ENCODE peak calls at places on chromosome 3, in five cellular contexts. B is kidney, E is transverse colon, X is heart left ventricle, Z is RWPE1. H is an unnamed sample.

GRCh38 chr3:104564045-104564643 is 802.6 kb upstream of the ALCAM start:
- DNase-seq in B (no peak), E (peak), X (peak), Z (no peak), H (peak)

GRCh38 chr3:44999782-45000181 is 23.7 kb downstream of the EXOSC7 start:
- DNase-seq in B (no peak), E (peak), X (no peak), Z (no peak), H (no peak)

GRCh38 chr3:125054436-125055164 is 1.2 kb downstream of the HEG1 start:
- DNase-seq in B (no peak), E (no peak), X (peak), Z (peak), H (no peak)

GRCh38 chr3:71138410-71138809 is 445.1 kb downstream of the FOXP1 start:
- DNase-seq in B (no peak), E (no peak), X (no peak), Z (no peak), H (no peak)

GRCh38 chr3:52227117-52227516 is 1.7 kb upstream of the TLR9 start:
- DNase-seq in B (no peak), E (no peak), X (no peak), Z (no peak), H (no peak)

GRCh38 chr3:41681479-41681878 is 280.4 kb downstream of the ULK4 start:
- DNase-seq in B (no peak), E (no peak), X (no peak), Z (peak), H (no peak)

GRCh38 chr3:126704494-126705214 is 614 bp downstream of the CHCHD6 start:
- DNase-seq in B (no peak), E (no peak), X (no peak), Z (peak), H (no peak)

GRCh38 chr3:186365202-186365974 is 3.4 kb upstream of the DGKG start:
- DNase-seq in B (no peak), E (no peak), X (peak), Z (peak), H (no peak)

GRCh38 chr3:183551930-183552329 is 3.6 kb downstream of the KLHL6 start:
- DNase-seq in B (no peak), E (no peak), X (no peak), Z (no peak), H (no peak)

GRCh38 chr3:178260887-178261286 is 275.3 kb upstream of the KCNMB2 start:
- DNase-seq in B (no peak), E (no peak), X (no peak), Z (no peak), H (no peak)

GRCh38 chr3:159322322-159322939 is 520.6 kb downstream of the MFSD1 start:
- DNase-seq in B (peak), E (peak), X (peak), Z (peak), H (no peak)

GRCh38 chr3:187616307-187616939 is 53.8 kb downstream of the SST start:
- DNase-seq in B (no peak), E (peak), X (peak), Z (peak), H (no peak)

GRCh38 chr3:40387895-40388254 is 891 bp downstream of the ENTPD3 start:
- DNase-seq in B (no peak), E (no peak), X (no peak), Z (no peak), H (no peak)

GRCh38 chr3:69239063-69239462 is 116.7 kb upstream of the LMOD3 start:
- DNase-seq in B (no peak), E (no peak), X (no peak), Z (no peak), H (no peak)

GRCh38 chr3:115706311-115706829 is 83.1 kb downstream of the GAP43 start:
- DNase-seq in B (no peak), E (no peak), X (no peak), Z (no peak), H (no peak)

GRCh38 chr3:30354972-30355371 is 251.4 kb upstream of the TGFBR2 start:
- DNase-seq in B (no peak), E (no peak), X (no peak), Z (no peak), H (no peak)

GRCh38 chr3:174441588-174442316 is 417.4 kb upstream of the NAALADL2 start:
- DNase-seq in B (no peak), E (no peak), X (no peak), Z (peak), H (no peak)

GRCh38 chr3:121662742-121663141 is 2.0 kb upstream of the HCLS1 start:
- DNase-seq in B (no peak), E (no peak), X (no peak), Z (no peak), H (no peak)

GRCh38 chr3:70067860-70068479 is 68.4 kb downstream of the SAMMSON start:
- DNase-seq in B (no peak), E (no peak), X (no peak), Z (no peak), H (no peak)

GRCh38 chr3:29033511-29033910 is 247.4 kb upstream of the RBMS3 start:
- DNase-seq in B (no peak), E (no peak), X (no peak), Z (no peak), H (no peak)

GRCh38 chr3:114551770-114552526 is 258.1 kb downstream of the TIGIT start:
- DNase-seq in B (peak), E (no peak), X (no peak), Z (peak), H (peak)

GRCh38 chr3:172550347-172550943 is 27.2 kb upstream of the TNFSF10 start:
- DNase-seq in B (no peak), E (no peak), X (no peak), Z (peak), H (peak)

GRCh38 chr3:127694467-127695215 is 21.9 kb downstream of the ABTB1 start:
- DNase-seq in B (peak), E (peak), X (peak), Z (peak), H (no peak)

GRCh38 chr3:115227046-115227445 is 80.0 kb upstream of the ZBTB20 start:
- DNase-seq in B (no peak), E (no peak), X (no peak), Z (no peak), H (no peak)

GRCh38 chr3:113746955-113747718 is at the start of gene ATP6V1A:
- DNase-seq in B (peak), E (peak), X (peak), Z (peak), H (peak)

GRCh38 chr3:21705769-21706168 is 45.2 kb downstream of the ZNF385D start:
- DNase-seq in B (no peak), E (no peak), X (peak), Z (peak), H (no peak)

GRCh38 chr3:16338999-16339398 is 74.0 kb downstream of the OXNAD1 start:
- DNase-seq in B (no peak), E (no peak), X (no peak), Z (peak), H (no peak)

GRCh38 chr3:64289622-64290021 is 64.4 kb upstream of the PRICKLE2 start:
- DNase-seq in B (no peak), E (no peak), X (no peak), Z (no peak), H (no peak)

GRCh38 chr3:58660998-58661397 is 5.6 kb downstream of the FAM3D start:
- DNase-seq in B (no peak), E (no peak), X (no peak), Z (no peak), H (no peak)

GRCh38 chr3:74021451-74021850 is 396.7 kb upstream of the PDZRN3 start:
- DNase-seq in B (no peak), E (no peak), X (no peak), Z (no peak), H (no peak)

GRCh38 chr3:79086514-79086913 is 681.3 kb downstream of the ROBO1 start:
- DNase-seq in B (no peak), E (peak), X (no peak), Z (peak), H (peak)

GRCh38 chr3:107493134-107493533 is 29.6 kb upstream of the BBX start:
- DNase-seq in B (no peak), E (no peak), X (no peak), Z (no peak), H (no peak)

GRCh38 chr3:129144786-129145185 is 16.1 kb downstream of the ISY1 start:
- DNase-seq in B (no peak), E (no peak), X (no peak), Z (no peak), H (no peak)

GRCh38 chr3:169739067-169739466 is 25.8 kb downstream of the TERC start:
- DNase-seq in B (no peak), E (no peak), X (no peak), Z (no peak), H (no peak)

GRCh38 chr3:16112910-16113504 is 61.5 kb upstream of the GALNT15 start:
- DNase-seq in B (no peak), E (no peak), X (no peak), Z (no peak), H (no peak)

GRCh38 chr3:29240248-29240647 is 40.6 kb upstream of the RBMS3 start:
- DNase-seq in B (no peak), E (no peak), X (no peak), Z (peak), H (no peak)

GRCh38 chr3:161296814-161297213 is 74.5 kb downstream of the SPTSSB start:
- DNase-seq in B (no peak), E (no peak), X (no peak), Z (no peak), H (no peak)

GRCh38 chr3:49465269-49466034 is 4.6 kb upstream of the DAG1 start:
- DNase-seq in B (no peak), E (no peak), X (peak), Z (no peak), H (peak)

GRCh38 chr3:49461443-49462171 is 8.5 kb upstream of the DAG1 start:
- DNase-seq in B (no peak), E (no peak), X (no peak), Z (no peak), H (no peak)

GRCh38 chr3:49460956-49461355 is 9.1 kb upstream of the DAG1 start:
- DNase-seq in B (no peak), E (no peak), X (no peak), Z (no peak), H (no peak)

GRCh38 chr3:49460188-49460885 is 9.7 kb upstream of the DAG1 start:
- DNase-seq in B (no peak), E (no peak), X (no peak), Z (no peak), H (no peak)

DNA sequence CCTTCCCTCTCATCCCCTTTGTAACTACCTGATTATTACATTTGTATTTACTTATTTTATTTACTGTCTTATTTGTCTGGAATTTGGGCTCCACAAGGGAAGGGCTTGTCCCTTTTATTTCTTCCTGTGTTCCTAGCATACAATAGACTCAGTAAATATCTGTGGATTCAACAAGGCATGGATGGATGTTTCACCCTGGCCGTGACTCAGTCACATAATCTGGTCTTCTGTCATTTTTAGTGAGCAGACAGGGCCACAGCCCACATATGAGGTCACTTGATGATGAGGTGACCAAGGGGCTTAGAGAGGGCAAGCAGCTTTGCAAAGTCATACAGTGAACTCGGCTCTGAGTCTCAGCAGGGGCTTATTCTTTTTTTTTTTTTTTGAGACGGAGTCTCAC is 7.8 kb upstream of the DAG1 start:
- DNase-seq in B (no peak), E (no peak), X (no peak), Z (no peak), H (no peak)
- H3K27ac ChIP-seq in B (peak), E (no peak), X (peak), Z (peak), H (no peak)

DNA sequence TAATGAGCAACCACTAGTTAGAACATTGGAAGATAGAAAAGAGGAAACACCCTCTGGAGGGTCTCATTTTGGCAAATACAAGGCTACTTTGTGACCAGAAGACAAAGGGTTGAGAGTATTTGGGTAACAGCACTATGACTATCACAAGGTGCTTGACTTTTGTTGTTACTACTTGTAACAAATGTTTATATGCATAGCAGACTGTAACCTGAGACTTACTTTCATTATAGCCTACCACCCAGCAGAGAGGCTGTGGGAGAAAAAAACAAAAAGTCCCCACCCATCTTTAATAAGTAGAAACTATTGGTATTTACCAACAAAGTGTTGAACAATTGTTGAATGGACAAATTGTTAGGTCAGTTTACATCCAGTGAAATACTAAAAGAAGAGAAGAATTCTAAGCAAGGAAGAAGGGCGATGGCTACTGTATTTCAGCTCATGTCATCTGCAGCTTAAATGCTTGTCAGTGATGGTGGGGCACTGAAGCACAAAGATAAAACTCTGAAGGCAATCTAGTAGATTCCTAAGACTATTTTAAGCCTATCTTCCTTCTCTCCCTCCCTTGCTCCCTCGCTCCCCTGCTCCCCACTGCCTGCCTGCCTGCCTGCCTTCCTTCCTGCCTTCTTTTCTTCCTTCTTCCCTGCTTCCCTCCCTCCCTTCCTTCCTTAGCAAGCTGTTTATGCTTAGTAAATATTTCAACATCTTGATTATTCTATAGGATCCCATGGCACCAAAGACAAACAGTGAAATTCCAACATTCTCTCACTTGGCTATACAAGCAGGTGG is 99.4 kb downstream of the OXSM start:
- DNase-seq in B (no peak), E (no peak), X (no peak), Z (no peak), H (no peak)
- H3K27ac ChIP-seq in B (no peak), E (no peak), X (no peak), Z (no peak), H (no peak)

GRCh38 chr3:47404420-47404819 is 23.6 kb downstream of the PTPN23 start:
- DNase-seq in B (peak), E (no peak), X (no peak), Z (no peak), H (no peak)
- H3K27ac ChIP-seq in B (no peak), E (peak), X (peak), Z (peak), H (peak)

DNA sequence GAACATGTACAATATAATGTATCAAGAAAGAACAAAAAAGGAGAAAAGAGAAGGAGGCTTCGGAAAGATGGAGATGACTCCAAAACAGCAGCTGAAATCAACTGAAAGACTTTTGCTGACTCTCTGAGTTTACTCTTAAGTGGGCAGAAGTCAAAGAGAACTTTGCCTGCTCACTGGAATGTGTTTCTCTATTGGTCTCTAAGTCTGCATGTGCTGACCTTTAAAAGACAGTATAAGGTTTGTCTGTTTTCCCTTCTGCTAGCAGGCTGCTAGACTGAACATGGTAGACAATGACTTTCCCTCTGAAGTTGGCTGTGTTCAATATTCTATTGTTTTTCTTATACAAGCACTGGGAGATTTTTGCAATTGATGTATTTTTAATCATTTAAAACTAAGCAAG is 7.2 kb upstream of the MAP4 start:
- DNase-seq in B (no peak), E (no peak), X (no peak), Z (no peak), H (no peak)
- H3K27ac ChIP-seq in B (no peak), E (peak), X (peak), Z (no peak), H (no peak)

GRCh38 chr3:12809435-12809834 is 13.0 kb downstream of the CAND2 start:
- DNase-seq in B (peak), E (no peak), X (no peak), Z (no peak), H (no peak)
- H3K27ac ChIP-seq in B (no peak), E (peak), X (peak), Z (peak), H (no peak)

H was measured in caudate nucleus.